ENCODE peak calls at places on chromosomes 11 and 22, in five cellular contexts. Q is A549, R is suprapubic skin, S is gastrocnemius medialis, V is transverse colon. G is an unnamed sample.

GRCh38 chr11:118918128-118918685 is 7.5 kb downstream of the BCL9L start:
- DNase-seq in Q (no peak), R (peak), S (peak), V (peak), G (peak)

GRCh38 chr11:118845369-118845768 is 38.3 kb upstream of the CXCR5 start:
- DNase-seq in Q (no peak), R (no peak), S (no peak), V (no peak), G (no peak)

GRCh38 chr22:22932512-22932941 is 44.9 kb downstream of the IGLL5 start:
- DNase-seq in Q (no peak), R (no peak), S (no peak), V (no peak), G (no peak)

GRCh38 chr11:108112059-108112458 is 9.3 kb upstream of the ACAT1 start:
- DNase-seq in Q (no peak), R (no peak), S (peak), V (no peak), G (no peak)

GRCh38 chr22:38418589-38418988 is 36.4 kb downstream of the KCNJ4 start:
- DNase-seq in Q (no peak), R (no peak), S (no peak), V (no peak), G (no peak)

GRCh38 chr11:115162919-115163318 is 341.3 kb downstream of the CADM1 start:
- DNase-seq in Q (no peak), R (no peak), S (no peak), V (no peak), G (no peak)

GRCh38 chr11:110074499-110074898 is 18.7 kb upstream of the ZC3H12C start:
- DNase-seq in Q (no peak), R (no peak), S (no peak), V (no peak), G (no peak)

GRCh38 chr11:125287467-125288232 is 123.1 kb downstream of the PKNOX2 start:
- DNase-seq in Q (no peak), R (no peak), S (no peak), V (no peak), G (no peak)

GRCh38 chr11:70019576-70020011 is 58.5 kb upstream of the ANO1 start:
- DNase-seq in Q (no peak), R (peak), S (no peak), V (no peak), G (no peak)

GRCh38 chr22:46373166-46373565 is 37.7 kb downstream of the TRMU start:
- DNase-seq in Q (no peak), R (no peak), S (no peak), V (peak), G (no peak)

GRCh38 chr22:29673361-29673760 is 46.4 kb upstream of the CABP7 start:
- DNase-seq in Q (no peak), R (no peak), S (no peak), V (no peak), G (peak)

GRCh38 chr22:30290679-30291333 is 1.5 kb upstream of the CASTOR1 start:
- DNase-seq in Q (no peak), R (peak), S (peak), V (peak), G (peak)

GRCh38 chr11:103862827-103863213 is 173.6 kb upstream of the DDI1 start:
- DNase-seq in Q (no peak), R (no peak), S (no peak), V (no peak), G (no peak)

GRCh38 chr22:37336474-37337028 is 54.2 kb downstream of the CYTH4 start:
- DNase-seq in Q (no peak), R (no peak), S (no peak), V (peak), G (no peak)

GRCh38 chr22:36131907-36132306 is 28.6 kb downstream of the APOL3 start:
- DNase-seq in Q (no peak), R (no peak), S (no peak), V (no peak), G (no peak)

GRCh38 chr11:61254403-61255025 is 13.5 kb downstream of the PGA5 start:
- DNase-seq in Q (peak), R (no peak), S (peak), V (peak), G (peak)

GRCh38 chr11:83072689-83073242 is 1.1 kb upstream of the RAB30 start:
- DNase-seq in Q (no peak), R (no peak), S (no peak), V (no peak), G (no peak)

GRCh38 chr11:40293655-40294342 is 1165.7 kb downstream of the LRRC4C start:
- DNase-seq in Q (peak), R (no peak), S (peak), V (peak), G (peak)

GRCh38 chr11:17298302-17298701 is 21.8 kb downstream of the NUCB2 start:
- DNase-seq in Q (no peak), R (no peak), S (no peak), V (no peak), G (no peak)

GRCh38 chr11:118050208-118050891 is 26.5 kb upstream of the TMPRSS4 start:
- DNase-seq in Q (no peak), R (peak), S (no peak), V (no peak), G (peak)

GRCh38 chr11:10114593-10115404 is 179.2 kb downstream of the SBF2 start:
- DNase-seq in Q (no peak), R (no peak), S (no peak), V (no peak), G (no peak)

GRCh38 chr22:35549338-35549737 is 8.7 kb downstream of the RASD2 start:
- DNase-seq in Q (no peak), R (no peak), S (no peak), V (no peak), G (no peak)

GRCh38 chr11:113481672-113482071 is 6.5 kb upstream of the DRD2 start:
- DNase-seq in Q (no peak), R (no peak), S (no peak), V (no peak), G (no peak)

GRCh38 chr11:19240420-19241259 is at the start of gene E2F8:
- DNase-seq in Q (peak), R (peak), S (peak), V (peak), G (peak)

GRCh38 chr11:62559204-62559603 is 12.6 kb upstream of the AHNAK start:
- DNase-seq in Q (no peak), R (no peak), S (no peak), V (no peak), G (no peak)

GRCh38 chr11:122737951-122738693 is 82.6 kb downstream of the UBASH3B start:
- DNase-seq in Q (no peak), R (no peak), S (no peak), V (no peak), G (no peak)

GRCh38 chr11:14500181-14500651 is 605 bp upstream of the COPB1 start:
- DNase-seq in Q (peak), R (no peak), S (peak), V (peak), G (no peak)

GRCh38 chr11:124920870-124921609 is 2.0 kb downstream of the HEPN1 start:
- DNase-seq in Q (peak), R (peak), S (peak), V (peak), G (peak)

GRCh38 chr22:19648419-19648929 is 65.8 kb upstream of the SEPTIN5 start:
- DNase-seq in Q (no peak), R (no peak), S (no peak), V (no peak), G (no peak)

GRCh38 chr22:31096637-31097274 is 10.6 kb downstream of the SELENOM start:
- DNase-seq in Q (no peak), R (no peak), S (no peak), V (no peak), G (no peak)

GRCh38 chr22:28983788-28984441 is 77.7 kb downstream of the C22orf31 start:
- DNase-seq in Q (no peak), R (no peak), S (no peak), V (no peak), G (no peak)

GRCh38 chr11:35165416-35166368 is 26.7 kb downstream of the CD44 start:
- DNase-seq in Q (no peak), R (no peak), S (peak), V (peak), G (peak)

GRCh38 chr11:80388536-80388935 is 947.7 kb upstream of the TENM4 start:
- DNase-seq in Q (no peak), R (no peak), S (no peak), V (no peak), G (no peak)

GRCh38 chr11:69050592-69051380 is 2.1 kb downstream of the TPCN2 start:
- DNase-seq in Q (no peak), R (no peak), S (no peak), V (no peak), G (no peak)

GRCh38 chr11:134482128-134482527 is 70.1 kb upstream of the B3GAT1 start:
- DNase-seq in Q (no peak), R (peak), S (no peak), V (no peak), G (peak)
- TF ChIP-seq POLR2A in Q (no peak), R (no peak), S (no peak), V (no peak), G (no peak)

DNA sequence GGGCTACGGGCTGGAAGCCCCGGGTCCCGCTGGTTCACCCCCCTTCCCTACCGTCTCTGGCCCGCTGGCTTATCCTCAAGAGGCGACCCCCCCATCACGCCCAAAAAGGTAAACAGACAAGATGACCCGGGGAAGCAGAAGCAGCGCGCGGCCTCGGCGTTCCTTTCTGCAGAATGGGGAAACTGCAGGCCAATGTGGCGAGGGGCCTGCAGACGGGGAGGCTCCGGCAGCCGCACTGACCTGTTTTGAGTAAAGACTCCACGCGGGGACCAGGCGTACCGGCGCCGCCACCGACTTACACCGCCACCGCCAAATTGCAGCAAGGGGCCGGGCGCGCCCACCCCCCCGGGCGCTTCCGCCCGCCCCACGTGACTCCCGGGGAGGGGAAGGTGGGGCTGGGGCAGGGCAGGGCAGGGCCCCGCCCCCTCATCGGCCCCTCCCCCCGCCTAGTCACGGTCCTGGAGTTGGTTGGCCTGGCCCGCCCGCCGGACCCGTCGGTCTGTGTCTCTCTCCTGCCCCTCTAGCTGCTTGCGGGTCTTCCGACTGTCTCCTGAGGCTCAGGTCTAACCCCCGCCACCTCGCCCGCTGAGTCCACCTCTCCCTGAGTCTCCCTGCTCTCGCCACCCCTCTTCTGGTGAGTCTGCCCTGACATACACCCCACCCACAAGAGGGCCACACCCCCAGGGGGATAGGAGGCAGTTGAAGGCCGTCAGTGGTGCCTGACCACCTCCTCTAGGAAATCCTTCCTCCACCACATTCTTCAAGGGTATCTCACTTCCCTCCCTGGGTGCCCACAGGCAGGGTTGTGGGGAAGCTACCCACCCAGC is at the start of gene ARAP1:
- DNase-seq in Q (peak), R (peak), S (peak), V (peak), G (peak)
- TF ChIP-seq POLR2A in Q (no peak), R (no peak), S (peak), V (peak), G (no peak)

GRCh38 chr11:128469220-128469619 is 118.1 kb downstream of the ETS1 start:
- DNase-seq in Q (no peak), R (no peak), S (no peak), V (peak), G (no peak)
- TF ChIP-seq POLR2A in Q (no peak), R (no peak), S (no peak), V (no peak), G (no peak)

DNA sequence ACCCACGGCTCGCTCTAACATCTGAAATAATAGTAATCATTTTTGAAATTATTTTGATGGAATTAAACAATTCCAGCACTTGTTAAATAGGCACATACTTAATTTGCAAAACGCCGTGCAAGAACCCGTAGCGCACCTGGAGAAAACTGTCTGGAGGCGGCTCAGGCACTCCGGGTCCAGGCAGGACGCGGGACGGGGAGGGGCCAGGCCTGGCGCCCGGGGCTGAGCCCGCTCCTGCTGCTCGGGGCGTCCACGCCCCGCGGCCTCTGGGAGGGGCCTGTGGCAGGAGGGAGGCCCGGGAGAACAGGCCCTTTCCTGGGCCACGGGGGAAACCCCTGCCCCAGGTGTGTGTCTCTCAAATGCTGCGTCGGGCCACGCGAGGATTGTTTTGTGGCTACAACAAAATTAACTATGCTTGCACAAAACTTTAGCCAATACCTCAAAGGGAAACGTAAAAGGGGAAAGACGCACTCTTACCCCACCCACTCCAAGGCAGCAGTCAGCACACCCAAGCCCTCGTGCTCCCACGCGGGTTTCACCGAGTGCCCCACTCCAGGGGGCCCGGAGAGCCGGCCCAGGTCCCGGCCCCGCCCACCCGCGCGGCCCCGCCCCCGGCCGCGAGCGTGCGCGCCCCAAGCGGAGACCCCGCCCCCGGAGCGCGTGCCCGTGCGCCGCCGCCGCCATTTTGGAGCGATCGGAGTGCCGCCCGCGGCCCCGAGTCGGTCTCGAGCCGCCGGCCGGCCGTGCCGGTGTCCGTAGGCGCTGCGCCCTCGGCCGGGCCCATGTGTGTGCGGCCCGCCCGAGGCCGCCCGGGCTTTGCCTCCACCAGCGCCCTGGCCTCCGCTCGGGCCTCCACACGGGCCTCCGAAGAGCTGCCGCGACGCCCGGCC is at the start of gene PPP6R2:
- DNase-seq in Q (no peak), R (peak), S (peak), V (peak), G (peak)
- TF ChIP-seq POLR2A in Q (no peak), R (no peak), S (peak), V (no peak), G (no peak)

GRCh38 chr11:27700351-27701261 is at the start of gene BDNF:
- DNase-seq in Q (peak), R (no peak), S (no peak), V (peak), G (no peak)
- TF ChIP-seq POLR2A in Q (peak), R (no peak), S (no peak), V (no peak), G (no peak)

G was measured in lower leg skin.